ENCODE peak calls at places on chromosomes 5 and 9, in five cellular contexts. One of them, this sample, is unnamed.

GRCh38 chr5:136999787-137000186 is 499.3 kb downstream of the SPOCK1 start:
- DNase-seq in A673: no peak
- DNase-seq in choroid plexus epithelial cell: no peak
- DNase-seq in endodermal cell: no peak
- DNase-seq in A549: no peak
- DNase-seq in this sample: no peak

GRCh38 chr5:100691545-100691944 is 156.4 kb downstream of the FAM174A start:
- DNase-seq in choroid plexus epithelial cell: peak
- DNase-seq in A673: no peak
- DNase-seq in endodermal cell: no peak
- DNase-seq in A549: no peak
- DNase-seq in this sample: no peak

GRCh38 chr9:97500765-97501176 is 695 bp upstream of the TMOD1 start:
- DNase-seq in A549: no peak
- DNase-seq in choroid plexus epithelial cell: no peak
- DNase-seq in A673: no peak
- DNase-seq in endodermal cell: no peak
- DNase-seq in this sample: peak

GRCh38 chr9:4596165-4596922 is 65.8 kb upstream of the PLPP6 start:
- DNase-seq in choroid plexus epithelial cell: peak
- DNase-seq in A673: no peak
- DNase-seq in endodermal cell: no peak
- DNase-seq in A549: no peak
- DNase-seq in this sample: no peak

GRCh38 chr5:35938518-35939227 is at the start of gene CAPSL:
- DNase-seq in A549: no peak
- DNase-seq in A673: peak
- DNase-seq in choroid plexus epithelial cell: peak
- DNase-seq in endodermal cell: peak
- DNase-seq in this sample: peak

GRCh38 chr5:45262061-45262590 is 434.1 kb downstream of the HCN1 start:
- DNase-seq in A549: no peak
- DNase-seq in choroid plexus epithelial cell: no peak
- DNase-seq in endodermal cell: no peak
- DNase-seq in A673: no peak
- DNase-seq in this sample: no peak

GRCh38 chr5:67395790-67396418 is 199.3 kb upstream of the CD180 start:
- DNase-seq in A673: peak
- DNase-seq in choroid plexus epithelial cell: peak
- DNase-seq in A549: no peak
- DNase-seq in endodermal cell: no peak
- DNase-seq in this sample: peak

GRCh38 chr5:35138232-35138631 is 90.5 kb upstream of the AGXT2 start:
- DNase-seq in endodermal cell: no peak
- DNase-seq in choroid plexus epithelial cell: peak
- DNase-seq in A549: no peak
- DNase-seq in A673: no peak
- DNase-seq in this sample: peak

GRCh38 chr5:77032635-77033034 is 2.4 kb downstream of the AGGF1 start:
- DNase-seq in endodermal cell: no peak
- DNase-seq in choroid plexus epithelial cell: no peak
- DNase-seq in A549: no peak
- DNase-seq in A673: no peak
- DNase-seq in this sample: no peak

GRCh38 chr9:89622933-89623861 is 18.4 kb downstream of the GADD45G start:
- DNase-seq in A673: no peak
- DNase-seq in choroid plexus epithelial cell: no peak
- DNase-seq in endodermal cell: no peak
- DNase-seq in A549: no peak
- DNase-seq in this sample: no peak

GRCh38 chr5:177366528-177367322 is 9.0 kb downstream of the RGS14 start:
- DNase-seq in endodermal cell: peak
- DNase-seq in choroid plexus epithelial cell: peak
- DNase-seq in A673: peak
- DNase-seq in A549: no peak
- DNase-seq in this sample: peak

GRCh38 chr9:127867356-127868277 is 9.9 kb downstream of the AK1 start:
- DNase-seq in choroid plexus epithelial cell: no peak
- DNase-seq in endodermal cell: peak
- DNase-seq in A549: no peak
- DNase-seq in A673: no peak
- DNase-seq in this sample: no peak

GRCh38 chr5:137498736-137499505 is at the start of gene SPOCK1:
- DNase-seq in choroid plexus epithelial cell: peak
- DNase-seq in A673: peak
- DNase-seq in endodermal cell: peak
- DNase-seq in A549: peak
- DNase-seq in this sample: peak

GRCh38 chr5:181170996-181171395 is 23.6 kb downstream of the OR2V2 start:
- DNase-seq in A673: no peak
- DNase-seq in A549: no peak
- DNase-seq in endodermal cell: no peak
- DNase-seq in choroid plexus epithelial cell: no peak
- DNase-seq in this sample: no peak

GRCh38 chr5:9544502-9545300 is 1.2 kb downstream of the SEMA5A start:
- DNase-seq in A673: peak
- DNase-seq in A549: peak
- DNase-seq in endodermal cell: peak
- DNase-seq in choroid plexus epithelial cell: peak
- DNase-seq in this sample: peak

GRCh38 chr5:67998709-67999251 is 216.8 kb upstream of the PIK3R1 start:
- DNase-seq in A549: no peak
- DNase-seq in A673: peak
- DNase-seq in endodermal cell: no peak
- DNase-seq in choroid plexus epithelial cell: peak
- DNase-seq in this sample: peak

GRCh38 chr5:81924467-81924866 is 47.4 kb upstream of the ATG10 start:
- DNase-seq in A673: no peak
- DNase-seq in A549: no peak
- DNase-seq in choroid plexus epithelial cell: no peak
- DNase-seq in endodermal cell: no peak
- DNase-seq in this sample: no peak

GRCh38 chr9:124000784-124001444 is 10.7 kb upstream of the LHX2 start:
- DNase-seq in choroid plexus epithelial cell: no peak
- DNase-seq in A549: no peak
- DNase-seq in A673: no peak
- DNase-seq in endodermal cell: no peak
- DNase-seq in this sample: no peak

GRCh38 chr5:135324897-135325650 is 74.0 kb downstream of the MACROH2A1 start:
- DNase-seq in choroid plexus epithelial cell: no peak
- DNase-seq in A549: no peak
- DNase-seq in A673: no peak
- DNase-seq in endodermal cell: no peak
- DNase-seq in this sample: no peak

GRCh38 chr5:130104895-130105684 is 200.8 kb downstream of the CHSY3 start:
- DNase-seq in endodermal cell: no peak
- DNase-seq in A673: no peak
- DNase-seq in choroid plexus epithelial cell: peak
- DNase-seq in A549: no peak
- DNase-seq in this sample: peak

GRCh38 chr5:103918668-103919367 is 356.2 kb upstream of the NUDT12 start:
- DNase-seq in endodermal cell: peak
- DNase-seq in choroid plexus epithelial cell: peak
- DNase-seq in A549: no peak
- DNase-seq in A673: peak
- DNase-seq in this sample: peak

GRCh38 chr5:130112246-130112645 is 208.0 kb downstream of the CHSY3 start:
- DNase-seq in A549: no peak
- DNase-seq in choroid plexus epithelial cell: no peak
- DNase-seq in A673: no peak
- DNase-seq in endodermal cell: no peak
- DNase-seq in this sample: no peak

GRCh38 chr9:117763314-117763713 is 59.1 kb downstream of the TLR4 start:
- DNase-seq in endodermal cell: peak
- DNase-seq in choroid plexus epithelial cell: peak
- DNase-seq in A673: peak
- DNase-seq in A549: no peak
- DNase-seq in this sample: peak

GRCh38 chr9:127972316-127972871 is 8.4 kb downstream of the EEIG1 start:
- DNase-seq in choroid plexus epithelial cell: no peak
- DNase-seq in A549: no peak
- DNase-seq in endodermal cell: peak
- DNase-seq in A673: no peak
- DNase-seq in this sample: no peak

GRCh38 chr9:131888923-131889322 is 149.0 kb upstream of the RAPGEF1 start:
- DNase-seq in A549: no peak
- DNase-seq in choroid plexus epithelial cell: no peak
- DNase-seq in endodermal cell: no peak
- DNase-seq in A673: no peak
- DNase-seq in this sample: no peak

GRCh38 chr9:131889437-131890244 is 149.8 kb upstream of the RAPGEF1 start:
- DNase-seq in A673: no peak
- DNase-seq in choroid plexus epithelial cell: no peak
- DNase-seq in endodermal cell: peak
- DNase-seq in A549: no peak
- DNase-seq in this sample: no peak

GRCh38 chr9:131891578-131891977 is 151.7 kb upstream of the RAPGEF1 start:
- DNase-seq in A673: no peak
- DNase-seq in choroid plexus epithelial cell: no peak
- DNase-seq in A549: no peak
- DNase-seq in endodermal cell: peak
- DNase-seq in this sample: no peak

GRCh38 chr9:131892890-131893289 is 153.0 kb upstream of the RAPGEF1 start:
- DNase-seq in endodermal cell: peak
- DNase-seq in A549: no peak
- DNase-seq in A673: no peak
- DNase-seq in choroid plexus epithelial cell: no peak
- DNase-seq in this sample: no peak

DNA sequence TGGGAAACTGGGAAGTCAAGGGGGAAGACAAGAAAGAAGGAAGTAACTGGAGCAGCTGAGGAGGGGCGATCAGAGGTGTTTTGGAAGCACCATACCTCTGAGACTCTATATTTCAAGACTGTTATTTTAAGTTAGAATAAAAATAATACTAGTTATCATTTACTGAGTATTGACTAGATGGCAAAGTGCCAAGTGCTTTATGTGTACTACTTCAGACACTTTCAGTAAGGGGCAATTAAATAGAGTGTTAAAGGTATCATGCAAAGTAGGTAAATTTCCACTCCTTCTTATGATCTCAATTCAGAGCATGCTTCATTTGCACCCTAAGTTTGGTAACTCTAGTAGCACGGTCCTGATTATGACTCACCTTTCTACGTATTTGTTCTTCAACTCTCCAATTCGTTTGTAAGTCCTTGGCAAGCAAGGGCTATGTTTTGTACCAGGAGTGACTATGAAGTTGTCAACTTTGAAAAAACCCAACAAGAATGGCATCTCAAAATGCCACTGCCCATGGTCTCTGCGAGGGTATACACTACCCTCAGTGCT is 152.4 kb upstream of the RAPGEF1 start:
- DNase-seq in choroid plexus epithelial cell: no peak
- DNase-seq in A549: no peak
- DNase-seq in endodermal cell: no peak
- DNase-seq in A673: no peak
- DNase-seq in this sample: no peak
- H3K4me3 ChIP-seq in choroid plexus epithelial cell: no peak
- H3K4me3 ChIP-seq in A549: no peak
- H3K4me3 ChIP-seq in endodermal cell: no peak
- H3K4me3 ChIP-seq in A673: no peak
- H3K4me3 ChIP-seq in this sample: no peak

DNA sequence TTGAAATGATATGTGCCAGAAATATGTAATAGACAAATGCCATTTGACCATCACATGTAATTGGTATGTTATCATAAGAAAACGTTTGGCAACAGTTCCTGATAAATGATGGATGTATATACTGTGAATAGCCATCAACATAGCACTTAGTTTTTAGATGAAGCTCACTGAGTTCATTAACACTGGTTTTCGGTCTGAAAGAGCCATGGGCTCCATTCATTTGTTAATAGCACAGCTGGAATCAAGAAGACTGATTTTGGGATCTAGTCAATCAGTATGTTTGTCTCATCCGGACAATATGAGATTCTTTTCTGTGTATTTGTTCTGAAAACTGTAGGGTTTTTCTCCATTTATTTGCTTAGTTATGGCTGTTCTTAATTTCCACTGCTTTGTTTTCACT is 413.5 kb upstream of the CLINT1 start:
- DNase-seq in A673: no peak
- DNase-seq in A549: no peak
- DNase-seq in endodermal cell: no peak
- DNase-seq in choroid plexus epithelial cell: no peak
- DNase-seq in this sample: no peak
- H3K4me3 ChIP-seq in A673: no peak
- H3K4me3 ChIP-seq in A549: no peak
- H3K4me3 ChIP-seq in endodermal cell: no peak
- H3K4me3 ChIP-seq in choroid plexus epithelial cell: no peak
- H3K4me3 ChIP-seq in this sample: no peak

GRCh38 chr5:173454764-173455598 is 126.8 kb upstream of the STC2 start:
- DNase-seq in A673: peak
- DNase-seq in endodermal cell: no peak
- DNase-seq in A549: peak
- DNase-seq in choroid plexus epithelial cell: peak
- DNase-seq in this sample: peak
- H3K4me3 ChIP-seq in A673: no peak
- H3K4me3 ChIP-seq in endodermal cell: no peak
- H3K4me3 ChIP-seq in A549: no peak
- H3K4me3 ChIP-seq in choroid plexus epithelial cell: no peak
- H3K4me3 ChIP-seq in this sample: no peak

GRCh38 chr5:150022163-150022540 is 21.6 kb downstream of the HMGXB3 start:
- DNase-seq in endodermal cell: no peak
- DNase-seq in A549: no peak
- DNase-seq in choroid plexus epithelial cell: peak
- DNase-seq in A673: peak
- DNase-seq in this sample: peak
- H3K4me3 ChIP-seq in endodermal cell: no peak
- H3K4me3 ChIP-seq in A549: no peak
- H3K4me3 ChIP-seq in choroid plexus epithelial cell: no peak
- H3K4me3 ChIP-seq in A673: peak
- H3K4me3 ChIP-seq in this sample: no peak

DNA sequence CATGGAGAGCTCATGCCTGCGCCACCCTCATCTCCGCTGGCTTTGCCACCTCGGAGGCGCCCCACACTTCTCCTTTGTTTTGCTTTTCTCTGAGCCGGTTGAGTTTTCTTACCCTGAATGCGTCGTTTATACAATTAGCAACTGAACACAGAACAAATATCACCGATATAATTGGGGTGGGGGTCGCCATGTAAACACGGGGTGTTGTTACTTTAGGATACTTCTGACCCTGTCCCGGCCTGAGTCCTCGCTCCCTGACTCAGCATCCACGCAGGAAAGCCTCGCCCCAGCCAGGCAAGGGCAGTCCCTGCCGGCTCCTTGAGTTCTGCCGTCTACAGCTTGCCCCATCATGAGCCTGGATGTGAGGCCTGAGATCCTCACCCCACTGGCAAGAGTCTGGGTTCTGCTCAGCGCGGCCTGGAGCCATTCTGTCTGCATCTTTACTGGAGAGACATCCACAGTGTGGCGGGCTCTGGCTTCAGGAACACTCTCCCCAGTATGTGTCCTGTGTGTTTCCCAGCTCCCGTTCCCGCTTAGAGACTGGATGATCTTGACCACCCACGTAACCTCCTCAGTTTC is 5.5 kb downstream of the NKX2-5 start:
- DNase-seq in choroid plexus epithelial cell: no peak
- DNase-seq in A673: no peak
- DNase-seq in endodermal cell: peak
- DNase-seq in A549: no peak
- DNase-seq in this sample: no peak
- H3K4me3 ChIP-seq in choroid plexus epithelial cell: no peak
- H3K4me3 ChIP-seq in A673: no peak
- H3K4me3 ChIP-seq in endodermal cell: no peak
- H3K4me3 ChIP-seq in A549: no peak
- H3K4me3 ChIP-seq in this sample: peak

GRCh38 chr9:131382850-131383729 is 10.8 kb upstream of the PRRC2B start:
- DNase-seq in A549: peak
- DNase-seq in choroid plexus epithelial cell: peak
- DNase-seq in endodermal cell: peak
- DNase-seq in A673: peak
- DNase-seq in this sample: peak
- H3K4me3 ChIP-seq in A549: no peak
- H3K4me3 ChIP-seq in choroid plexus epithelial cell: no peak
- H3K4me3 ChIP-seq in endodermal cell: no peak
- H3K4me3 ChIP-seq in A673: no peak
- H3K4me3 ChIP-seq in this sample: no peak